ENCODE peak calls at places on chromosomes 6 and 20, in seven cellular contexts. One of them, this sample, is unnamed.
A peak's percentile ranks its signal among the peaks of the same experiment; 100 is the strongest.

GRCh38 chr20:39075731-39076130 is 113.6 kb downstream of the DHX35 start:
- DNase-seq in cardiac muscle cell: no peak
- DNase-seq in colonic mucosa: no peak
- DNase-seq in heart right ventricle: no peak
- DNase-seq in ovary: no peak
- DNase-seq in CD4-positive, CD25-positive, alpha-beta regulatory T cell: no peak
- DNase-seq in aorta: no peak
- DNase-seq in this sample: no peak

GRCh38 chr20:56001106-56001785 is 4.1 kb downstream of the CBLN4 start:
- DNase-seq in cardiac muscle cell: no peak
- DNase-seq in aorta: no peak
- DNase-seq in ovary: no peak
- DNase-seq in colonic mucosa: no peak
- DNase-seq in heart right ventricle: no peak
- DNase-seq in CD4-positive, CD25-positive, alpha-beta regulatory T cell: no peak
- DNase-seq in this sample: no peak

GRCh38 chr6:140566706-140567330 is 1192.4 kb upstream of the CITED2 start:
- DNase-seq in ovary: no peak
- DNase-seq in colonic mucosa: no peak
- DNase-seq in heart right ventricle: no peak
- DNase-seq in CD4-positive, CD25-positive, alpha-beta regulatory T cell: no peak
- DNase-seq in cardiac muscle cell: peak; percentile 71
- DNase-seq in aorta: no peak
- DNase-seq in this sample: no peak

GRCh38 chr6:127762284-127762683 is 138.6 kb downstream of the THEMIS start:
- DNase-seq in cardiac muscle cell: no peak
- DNase-seq in heart right ventricle: no peak
- DNase-seq in CD4-positive, CD25-positive, alpha-beta regulatory T cell: no peak
- DNase-seq in ovary: no peak
- DNase-seq in colonic mucosa: no peak
- DNase-seq in aorta: no peak
- DNase-seq in this sample: no peak

GRCh38 chr6:43738267-43738676 is 31.7 kb upstream of the VEGFA start:
- DNase-seq in CD4-positive, CD25-positive, alpha-beta regulatory T cell: no peak
- DNase-seq in heart right ventricle: no peak
- DNase-seq in cardiac muscle cell: no peak
- DNase-seq in aorta: peak; percentile 20
- DNase-seq in ovary: no peak
- DNase-seq in colonic mucosa: no peak
- DNase-seq in this sample: no peak

GRCh38 chr20:40225596-40225995 is 463.4 kb downstream of the MAFB start:
- DNase-seq in aorta: no peak
- DNase-seq in colonic mucosa: no peak
- DNase-seq in ovary: no peak
- DNase-seq in cardiac muscle cell: no peak
- DNase-seq in heart right ventricle: no peak
- DNase-seq in CD4-positive, CD25-positive, alpha-beta regulatory T cell: no peak
- DNase-seq in this sample: no peak

GRCh38 chr6:159462446-159462845 is 230.6 kb downstream of the SOD2 start:
- DNase-seq in ovary: no peak
- DNase-seq in CD4-positive, CD25-positive, alpha-beta regulatory T cell: no peak
- DNase-seq in cardiac muscle cell: peak; percentile 17
- DNase-seq in heart right ventricle: no peak
- DNase-seq in aorta: no peak
- DNase-seq in colonic mucosa: no peak
- DNase-seq in this sample: no peak

GRCh38 chr6:82738773-82739172 is 326.9 kb downstream of the UBE3D start:
- DNase-seq in heart right ventricle: no peak
- DNase-seq in CD4-positive, CD25-positive, alpha-beta regulatory T cell: no peak
- DNase-seq in cardiac muscle cell: no peak
- DNase-seq in aorta: no peak
- DNase-seq in colonic mucosa: no peak
- DNase-seq in ovary: no peak
- DNase-seq in this sample: no peak

GRCh38 chr6:89895273-89895874 is 1.1 kb downstream of the GJA10 start:
- DNase-seq in ovary: no peak
- DNase-seq in colonic mucosa: no peak
- DNase-seq in CD4-positive, CD25-positive, alpha-beta regulatory T cell: no peak
- DNase-seq in aorta: no peak
- DNase-seq in cardiac muscle cell: peak; percentile 74
- DNase-seq in heart right ventricle: no peak
- DNase-seq in this sample: no peak

GRCh38 chr20:56422131-56422823 is 10.2 kb downstream of the CASS4 start:
- DNase-seq in colonic mucosa: no peak
- DNase-seq in ovary: no peak
- DNase-seq in aorta: no peak
- DNase-seq in heart right ventricle: no peak
- DNase-seq in cardiac muscle cell: peak; percentile 79
- DNase-seq in CD4-positive, CD25-positive, alpha-beta regulatory T cell: no peak
- DNase-seq in this sample: no peak

GRCh38 chr20:25991756-25992130 is 295.1 kb upstream of the ZNF337 start:
- DNase-seq in heart right ventricle: no peak
- DNase-seq in cardiac muscle cell: no peak
- DNase-seq in colonic mucosa: no peak
- DNase-seq in CD4-positive, CD25-positive, alpha-beta regulatory T cell: no peak
- DNase-seq in ovary: no peak
- DNase-seq in aorta: no peak
- DNase-seq in this sample: no peak

GRCh38 chr20:58700121-58700780 is 7.7 kb downstream of the NPEPL1 start:
- DNase-seq in CD4-positive, CD25-positive, alpha-beta regulatory T cell: no peak
- DNase-seq in ovary: peak; percentile 22
- DNase-seq in aorta: peak; percentile 68
- DNase-seq in colonic mucosa: no peak
- DNase-seq in cardiac muscle cell: peak; percentile 7
- DNase-seq in heart right ventricle: no peak
- DNase-seq in this sample: no peak

GRCh38 chr6:129662406-129662766 is 47.6 kb downstream of the ARHGAP18 start:
- DNase-seq in ovary: no peak
- DNase-seq in aorta: no peak
- DNase-seq in CD4-positive, CD25-positive, alpha-beta regulatory T cell: no peak
- DNase-seq in heart right ventricle: no peak
- DNase-seq in cardiac muscle cell: no peak
- DNase-seq in colonic mucosa: no peak
- DNase-seq in this sample: no peak

GRCh38 chr6:87791029-87791428 is 89.0 kb upstream of the AKIRIN2 start:
- DNase-seq in cardiac muscle cell: no peak
- DNase-seq in heart right ventricle: no peak
- DNase-seq in aorta: no peak
- DNase-seq in ovary: no peak
- DNase-seq in colonic mucosa: no peak
- DNase-seq in CD4-positive, CD25-positive, alpha-beta regulatory T cell: no peak
- DNase-seq in this sample: no peak

GRCh38 chr6:125550892-125551291 is 198.5 kb upstream of the HEY2 start:
- DNase-seq in aorta: no peak
- DNase-seq in CD4-positive, CD25-positive, alpha-beta regulatory T cell: no peak
- DNase-seq in heart right ventricle: no peak
- DNase-seq in colonic mucosa: no peak
- DNase-seq in cardiac muscle cell: peak; percentile 4
- DNase-seq in ovary: no peak
- DNase-seq in this sample: no peak

GRCh38 chr6:4776493-4776966 is 326 bp downstream of the CDYL start:
- DNase-seq in colonic mucosa: peak; percentile 39
- DNase-seq in heart right ventricle: no peak
- DNase-seq in cardiac muscle cell: no peak
- DNase-seq in aorta: peak; percentile 84
- DNase-seq in ovary: no peak
- DNase-seq in CD4-positive, CD25-positive, alpha-beta regulatory T cell: peak; percentile 29
- DNase-seq in this sample: no peak

GRCh38 chr6:55778704-55779103 is 96.7 kb downstream of the BMP5 start:
- DNase-seq in colonic mucosa: no peak
- DNase-seq in cardiac muscle cell: no peak
- DNase-seq in ovary: no peak
- DNase-seq in heart right ventricle: no peak
- DNase-seq in aorta: no peak
- DNase-seq in CD4-positive, CD25-positive, alpha-beta regulatory T cell: no peak
- DNase-seq in this sample: no peak

GRCh38 chr6:5126214-5126613 is 41.1 kb downstream of the PPP1R3G start:
- DNase-seq in aorta: no peak
- DNase-seq in cardiac muscle cell: peak; percentile 82
- DNase-seq in colonic mucosa: no peak
- DNase-seq in heart right ventricle: no peak
- DNase-seq in CD4-positive, CD25-positive, alpha-beta regulatory T cell: no peak
- DNase-seq in ovary: no peak
- DNase-seq in this sample: no peak

GRCh38 chr6:11273406-11274065 is 41.1 kb upstream of the NEDD9 start:
- DNase-seq in cardiac muscle cell: no peak
- DNase-seq in ovary: no peak
- DNase-seq in heart right ventricle: no peak
- DNase-seq in CD4-positive, CD25-positive, alpha-beta regulatory T cell: no peak
- DNase-seq in colonic mucosa: peak; percentile 74
- DNase-seq in aorta: no peak
- DNase-seq in this sample: no peak

GRCh38 chr20:4560667-4561066 is 161.0 kb upstream of the PRND start:
- DNase-seq in ovary: no peak
- DNase-seq in CD4-positive, CD25-positive, alpha-beta regulatory T cell: no peak
- DNase-seq in cardiac muscle cell: no peak
- DNase-seq in aorta: no peak
- DNase-seq in colonic mucosa: no peak
- DNase-seq in heart right ventricle: no peak
- DNase-seq in this sample: no peak

GRCh38 chr6:159880412-159880811 is 10.4 kb upstream of the MAS1 start:
- DNase-seq in ovary: no peak
- DNase-seq in CD4-positive, CD25-positive, alpha-beta regulatory T cell: no peak
- DNase-seq in cardiac muscle cell: no peak
- DNase-seq in colonic mucosa: no peak
- DNase-seq in heart right ventricle: no peak
- DNase-seq in aorta: no peak
- DNase-seq in this sample: no peak

DNA sequence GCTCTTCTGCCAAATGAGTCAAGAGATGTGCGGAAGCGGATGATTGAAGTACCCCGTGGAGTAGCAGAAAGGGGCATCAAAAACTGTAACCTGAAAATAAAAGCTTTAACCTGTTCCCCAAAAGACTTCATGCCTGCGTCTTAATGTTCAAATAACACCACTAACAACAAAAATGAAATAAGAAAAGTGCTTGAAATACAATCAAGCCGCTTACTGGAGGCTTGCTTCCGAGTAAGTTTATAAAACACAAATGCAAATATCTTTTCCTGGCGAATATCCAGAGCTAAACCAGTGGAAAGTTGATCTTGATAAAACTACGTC is 2.5 kb upstream of the FOXC1 start:
- DNase-seq in CD4-positive, CD25-positive, alpha-beta regulatory T cell: no peak
- DNase-seq in aorta: no peak
- DNase-seq in colonic mucosa: no peak
- DNase-seq in heart right ventricle: no peak
- DNase-seq in ovary: no peak
- DNase-seq in cardiac muscle cell: no peak
- DNase-seq in this sample: no peak
- H3K4me3 ChIP-seq in CD4-positive, CD25-positive, alpha-beta regulatory T cell: no peak overlapping the region
- H3K4me3 ChIP-seq in aorta: peak overlapping the region; percentile 97
- H3K4me3 ChIP-seq in colonic mucosa: no peak overlapping the region
- H3K4me3 ChIP-seq in heart right ventricle: no peak overlapping the region
- H3K4me3 ChIP-seq in ovary: no peak overlapping the region
- H3K4me3 ChIP-seq in cardiac muscle cell: peak overlapping the region; percentile 2
- H3K4me3 ChIP-seq in this sample: no peak overlapping the region

GRCh38 chr6:109008951-109009760 is 85.5 kb downstream of the SESN1 start:
- DNase-seq in aorta: peak; percentile 97
- DNase-seq in colonic mucosa: peak; percentile 96
- DNase-seq in cardiac muscle cell: peak; percentile 95
- DNase-seq in ovary: peak; percentile 97
- DNase-seq in CD4-positive, CD25-positive, alpha-beta regulatory T cell: peak; percentile 93
- DNase-seq in heart right ventricle: peak; percentile 96
- DNase-seq in this sample: peak; percentile 94
- H3K27ac ChIP-seq in aorta: no peak overlapping the region
- H3K27ac ChIP-seq in colonic mucosa: peak overlapping the region; percentile 93
- H3K27ac ChIP-seq in cardiac muscle cell: peak overlapping the region; percentile 78
- H3K27ac ChIP-seq in ovary: peak overlapping the region; percentile 98
- H3K27ac ChIP-seq in CD4-positive, CD25-positive, alpha-beta regulatory T cell: peak overlapping the region; percentile 93
- H3K27ac ChIP-seq in heart right ventricle: peak overlapping the region; percentile 98
- H3K27ac ChIP-seq in this sample: peak overlapping the region; percentile 87

GRCh38 chr6:21596379-21597242 is 3.1 kb downstream of the SOX4 start:
- DNase-seq in colonic mucosa: peak; percentile 58
- DNase-seq in ovary: peak; percentile 82
- DNase-seq in heart right ventricle: peak; percentile 57
- DNase-seq in cardiac muscle cell: peak; percentile 66
- DNase-seq in CD4-positive, CD25-positive, alpha-beta regulatory T cell: peak; percentile 39
- DNase-seq in aorta: peak; percentile 85
- DNase-seq in this sample: peak; percentile 24

GRCh38 chr6:21597243-21597682 is 3.7 kb downstream of the SOX4 start:
- DNase-seq in aorta: no peak
- DNase-seq in colonic mucosa: no peak
- DNase-seq in heart right ventricle: no peak
- DNase-seq in cardiac muscle cell: no peak
- DNase-seq in CD4-positive, CD25-positive, alpha-beta regulatory T cell: no peak
- DNase-seq in ovary: no peak
- DNase-seq in this sample: no peak

GRCh38 chr6:21598662-21599061 is 5.1 kb downstream of the SOX4 start:
- DNase-seq in ovary: no peak
- DNase-seq in heart right ventricle: no peak
- DNase-seq in CD4-positive, CD25-positive, alpha-beta regulatory T cell: no peak
- DNase-seq in aorta: no peak
- DNase-seq in cardiac muscle cell: peak; percentile 54
- DNase-seq in colonic mucosa: no peak
- DNase-seq in this sample: no peak

GRCh38 chr6:21599074-21599639 is 5.6 kb downstream of the SOX4 start:
- DNase-seq in ovary: no peak
- DNase-seq in aorta: no peak
- DNase-seq in heart right ventricle: no peak
- DNase-seq in colonic mucosa: no peak
- DNase-seq in CD4-positive, CD25-positive, alpha-beta regulatory T cell: no peak
- DNase-seq in cardiac muscle cell: no peak
- DNase-seq in this sample: no peak

DNA sequence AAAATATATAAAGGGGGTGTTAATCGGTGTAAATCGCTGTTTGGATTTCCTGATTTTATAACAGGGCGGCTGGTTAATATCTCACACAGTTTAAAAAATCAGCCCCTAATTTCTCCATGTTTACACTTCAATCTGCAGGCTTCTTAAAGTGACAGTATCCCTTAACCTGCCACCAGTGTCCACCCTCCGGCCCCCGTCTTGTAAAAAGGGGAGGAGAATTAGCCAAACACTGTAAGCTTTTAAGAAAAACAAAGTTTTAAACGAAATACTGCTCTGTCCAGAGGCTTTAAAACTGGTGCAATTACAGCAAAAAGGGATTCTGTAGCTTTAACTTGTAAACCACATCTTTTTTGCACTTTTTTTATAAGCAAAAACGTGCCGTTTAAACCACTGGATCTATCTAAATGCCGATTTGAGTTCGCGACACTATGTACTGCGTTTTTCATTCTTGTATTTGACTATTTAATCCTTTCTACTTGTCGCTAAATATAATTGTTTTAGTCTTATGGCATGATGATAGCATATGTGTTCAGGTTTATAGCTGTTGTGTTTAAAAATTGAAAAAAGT is 4.2 kb downstream of the SOX4 start:
- DNase-seq in heart right ventricle: no peak
- DNase-seq in colonic mucosa: peak; percentile 29
- DNase-seq in cardiac muscle cell: peak; percentile 54
- DNase-seq in CD4-positive, CD25-positive, alpha-beta regulatory T cell: no peak
- DNase-seq in aorta: no peak
- DNase-seq in ovary: no peak
- DNase-seq in this sample: no peak
- H3K4me3 ChIP-seq in heart right ventricle: peak overlapping the region; percentile 82
- H3K4me3 ChIP-seq in colonic mucosa: peak overlapping the region; percentile 75
- H3K4me3 ChIP-seq in cardiac muscle cell: peak overlapping the region; percentile 99
- H3K4me3 ChIP-seq in CD4-positive, CD25-positive, alpha-beta regulatory T cell: peak overlapping the region; percentile 72
- H3K4me3 ChIP-seq in aorta: peak overlapping the region; percentile 75
- H3K4me3 ChIP-seq in ovary: peak overlapping the region; percentile 85
- H3K4me3 ChIP-seq in this sample: peak overlapping the region; percentile 95

GRCh38 chr6:16684896-16685554 is 76.2 kb downstream of the ATXN1 start:
- DNase-seq in cardiac muscle cell: peak; percentile 49
- DNase-seq in ovary: no peak
- DNase-seq in heart right ventricle: no peak
- DNase-seq in CD4-positive, CD25-positive, alpha-beta regulatory T cell: peak; percentile 44
- DNase-seq in aorta: no peak
- DNase-seq in colonic mucosa: no peak
- DNase-seq in this sample: no peak
- H3K27ac ChIP-seq in cardiac muscle cell: no peak overlapping the region
- H3K27ac ChIP-seq in ovary: no peak overlapping the region
- H3K27ac ChIP-seq in heart right ventricle: no peak overlapping the region
- H3K27ac ChIP-seq in CD4-positive, CD25-positive, alpha-beta regulatory T cell: no peak overlapping the region
- H3K27ac ChIP-seq in aorta: no peak overlapping the region
- H3K27ac ChIP-seq in colonic mucosa: no peak overlapping the region
- H3K27ac ChIP-seq in this sample: no peak overlapping the region